ENCODE peak calls at places on chromosomes 2 and 18, in seven cellular contexts. W is H54; J is Right ventricle myocardium superior; H is BJ; B is RCC 7860; L is stimulated activated CD8-positive, alpha-beta memory T cell treated with anti-CD3 and anti-CD28 coated beads, Interleukin-7, amount 100 ng/mL, for 24 hours; F is NCI-H1105. G is an unnamed sample.

GRCh38 chr2:96529376-96530143 is 7.0 kb upstream of the ARID5A start:
- DNase-seq in W (no peak), J (no peak), H (no peak), B (no peak), L (no peak), F (no peak), G (no peak)

GRCh38 chr18:58076052-58076451 is 32.0 kb downstream of the NEDD4L start:
- DNase-seq in W (no peak), J (no peak), H (no peak), B (no peak), L (no peak), F (no peak), G (no peak)

GRCh38 chr2:202104286-202104870 is 31.3 kb downstream of the KIAA2012 start:
- DNase-seq in W (peak; percentile 49), J (peak; percentile 57), H (no peak), B (peak; percentile 23), L (no peak), F (no peak), G (peak; percentile 62)

GRCh38 chr2:3662239-3662638 is 4.2 kb downstream of the ALLC start:
- DNase-seq in W (no peak), J (no peak), H (no peak), B (no peak), L (no peak), F (no peak), G (no peak)

GRCh38 chr2:112588611-112589045 is 4.2 kb downstream of the CHCHD5 start:
- DNase-seq in W (no peak), J (no peak), H (no peak), B (no peak), L (no peak), F (no peak), G (no peak)

GRCh38 chr2:12791906-12792305 is 75.2 kb downstream of the TRIB2 start:
- DNase-seq in W (no peak), J (no peak), H (no peak), B (no peak), L (no peak), F (no peak), G (no peak)

GRCh38 chr2:64979744-64980143 is 9.5 kb upstream of the SLC1A4 start:
- DNase-seq in W (no peak), J (no peak), H (no peak), B (no peak), L (no peak), F (no peak), G (no peak)

GRCh38 chr2:197919487-197919886 is 115.1 kb downstream of the PLCL1 start:
- DNase-seq in W (no peak), J (no peak), H (no peak), B (no peak), L (no peak), F (no peak), G (no peak)

GRCh38 chr2:143139835-143140393 is 10.7 kb downstream of the ARHGAP15 start:
- DNase-seq in W (no peak), J (no peak), H (no peak), B (no peak), L (no peak), F (no peak), G (no peak)

G was measured in neural crest cell.